ENCODE peak calls at places on chromosomes 11 and 22, in six cellular contexts. One of them, this sample, is unnamed. For H3K4me1, the result is how much of the 10 kb centered on the place peaks cover.

GRCh38 chr11:64242920-64243854 is 2.3 kb downstream of the FKBP2 start:
- DNase-seq in esophagus muscularis mucosa: no peak
- DNase-seq in heart right ventricle: no peak
- DNase-seq in ovary: no peak
- DNase-seq in vagina: no peak
- DNase-seq in mammary epithelial cell: no peak
- DNase-seq in this sample: no peak

GRCh38 chr11:78268516-78269410 is 80.0 kb downstream of the USP35 start:
- DNase-seq in esophagus muscularis mucosa: no peak
- DNase-seq in heart right ventricle: peak
- DNase-seq in ovary: peak
- DNase-seq in vagina: peak
- DNase-seq in mammary epithelial cell: no peak
- DNase-seq in this sample: no peak

GRCh38 chr22:25482868-25483639 is 81.4 kb upstream of the GRK3 start:
- DNase-seq in esophagus muscularis mucosa: no peak
- DNase-seq in heart right ventricle: no peak
- DNase-seq in ovary: no peak
- DNase-seq in vagina: no peak
- DNase-seq in mammary epithelial cell: peak
- DNase-seq in this sample: no peak

GRCh38 chr22:35604671-35605457 is 12.3 kb downstream of the MB start:
- DNase-seq in esophagus muscularis mucosa: no peak
- DNase-seq in heart right ventricle: no peak
- DNase-seq in ovary: no peak
- DNase-seq in vagina: no peak
- DNase-seq in mammary epithelial cell: peak
- DNase-seq in this sample: no peak

GRCh38 chr11:95925011-95925410 is 1.1 kb upstream of the MTMR2 start:
- DNase-seq in esophagus muscularis mucosa: no peak
- DNase-seq in heart right ventricle: no peak
- DNase-seq in ovary: no peak
- DNase-seq in vagina: no peak
- DNase-seq in mammary epithelial cell: peak
- DNase-seq in this sample: no peak

GRCh38 chr11:44759743-44760476 is 33.1 kb downstream of the TSPAN18 start:
- DNase-seq in esophagus muscularis mucosa: no peak
- DNase-seq in heart right ventricle: no peak
- DNase-seq in ovary: no peak
- DNase-seq in vagina: peak
- DNase-seq in mammary epithelial cell: no peak
- DNase-seq in this sample: no peak

GRCh38 chr11:71236836-71237475 is 15.4 kb downstream of the SHANK2 start:
- DNase-seq in esophagus muscularis mucosa: no peak
- DNase-seq in heart right ventricle: no peak
- DNase-seq in ovary: no peak
- DNase-seq in vagina: no peak
- DNase-seq in mammary epithelial cell: no peak
- DNase-seq in this sample: peak

GRCh38 chr11:75474878-75475766 is 42.1 kb upstream of the KLHL35 start:
- DNase-seq in esophagus muscularis mucosa: no peak
- DNase-seq in heart right ventricle: peak
- DNase-seq in ovary: peak
- DNase-seq in vagina: no peak
- DNase-seq in mammary epithelial cell: no peak
- DNase-seq in this sample: no peak

GRCh38 chr11:57566035-57566504 is 1.4 kb downstream of the UBE2L6 start:
- DNase-seq in esophagus muscularis mucosa: no peak
- DNase-seq in heart right ventricle: no peak
- DNase-seq in ovary: no peak
- DNase-seq in vagina: no peak
- DNase-seq in mammary epithelial cell: peak
- DNase-seq in this sample: no peak

GRCh38 chr11:13229675-13230359 is 47.8 kb upstream of the BMAL1 start:
- DNase-seq in esophagus muscularis mucosa: no peak
- DNase-seq in heart right ventricle: no peak
- DNase-seq in ovary: no peak
- DNase-seq in vagina: no peak
- DNase-seq in mammary epithelial cell: no peak
- DNase-seq in this sample: no peak

GRCh38 chr11:64745219-64745522 is 1.2 kb upstream of the RASGRP2 start:
- DNase-seq in esophagus muscularis mucosa: no peak
- DNase-seq in heart right ventricle: peak
- DNase-seq in ovary: peak
- DNase-seq in vagina: no peak
- DNase-seq in mammary epithelial cell: no peak
- DNase-seq in this sample: no peak

GRCh38 chr11:44505591-44506054 is 59.8 kb upstream of the CD82 start:
- DNase-seq in esophagus muscularis mucosa: no peak
- DNase-seq in heart right ventricle: no peak
- DNase-seq in ovary: no peak
- DNase-seq in vagina: no peak
- DNase-seq in mammary epithelial cell: peak
- DNase-seq in this sample: no peak

GRCh38 chr11:57251491-57252104 is 14.5 kb upstream of the APLNR start:
- DNase-seq in esophagus muscularis mucosa: no peak
- DNase-seq in heart right ventricle: peak
- DNase-seq in ovary: no peak
- DNase-seq in vagina: no peak
- DNase-seq in mammary epithelial cell: no peak
- DNase-seq in this sample: no peak

GRCh38 chr11:118842369-118842768 is 41.3 kb upstream of the CXCR5 start:
- DNase-seq in esophagus muscularis mucosa: no peak
- DNase-seq in heart right ventricle: no peak
- DNase-seq in ovary: no peak
- DNase-seq in vagina: no peak
- DNase-seq in mammary epithelial cell: peak
- DNase-seq in this sample: no peak

GRCh38 chr22:29478326-29479276 is 1.4 kb upstream of the NEFH start:
- DNase-seq in esophagus muscularis mucosa: no peak
- DNase-seq in heart right ventricle: no peak
- DNase-seq in ovary: peak
- DNase-seq in vagina: no peak
- DNase-seq in mammary epithelial cell: no peak
- DNase-seq in this sample: no peak

GRCh38 chr22:21025763-21026755 is 6.3 kb downstream of the SLC7A4 start:
- DNase-seq in esophagus muscularis mucosa: no peak
- DNase-seq in heart right ventricle: no peak
- DNase-seq in ovary: no peak
- DNase-seq in vagina: no peak
- DNase-seq in mammary epithelial cell: peak
- DNase-seq in this sample: peak

GRCh38 chr22:21020802-21021429 is 6.0 kb downstream of the P2RX6 start:
- DNase-seq in esophagus muscularis mucosa: no peak
- DNase-seq in heart right ventricle: no peak
- DNase-seq in ovary: no peak
- DNase-seq in vagina: no peak
- DNase-seq in mammary epithelial cell: no peak
- DNase-seq in this sample: no peak

GRCh38 chr22:21025266-21025665 is 7.1 kb downstream of the SLC7A4 start:
- DNase-seq in esophagus muscularis mucosa: no peak
- DNase-seq in heart right ventricle: no peak
- DNase-seq in ovary: no peak
- DNase-seq in vagina: no peak
- DNase-seq in mammary epithelial cell: peak
- DNase-seq in this sample: peak

GRCh38 chr22:21022507-21022906 is 7.5 kb downstream of the P2RX6 start:
- DNase-seq in esophagus muscularis mucosa: no peak
- DNase-seq in heart right ventricle: no peak
- DNase-seq in ovary: no peak
- DNase-seq in vagina: no peak
- DNase-seq in mammary epithelial cell: no peak
- DNase-seq in this sample: no peak

DNA sequence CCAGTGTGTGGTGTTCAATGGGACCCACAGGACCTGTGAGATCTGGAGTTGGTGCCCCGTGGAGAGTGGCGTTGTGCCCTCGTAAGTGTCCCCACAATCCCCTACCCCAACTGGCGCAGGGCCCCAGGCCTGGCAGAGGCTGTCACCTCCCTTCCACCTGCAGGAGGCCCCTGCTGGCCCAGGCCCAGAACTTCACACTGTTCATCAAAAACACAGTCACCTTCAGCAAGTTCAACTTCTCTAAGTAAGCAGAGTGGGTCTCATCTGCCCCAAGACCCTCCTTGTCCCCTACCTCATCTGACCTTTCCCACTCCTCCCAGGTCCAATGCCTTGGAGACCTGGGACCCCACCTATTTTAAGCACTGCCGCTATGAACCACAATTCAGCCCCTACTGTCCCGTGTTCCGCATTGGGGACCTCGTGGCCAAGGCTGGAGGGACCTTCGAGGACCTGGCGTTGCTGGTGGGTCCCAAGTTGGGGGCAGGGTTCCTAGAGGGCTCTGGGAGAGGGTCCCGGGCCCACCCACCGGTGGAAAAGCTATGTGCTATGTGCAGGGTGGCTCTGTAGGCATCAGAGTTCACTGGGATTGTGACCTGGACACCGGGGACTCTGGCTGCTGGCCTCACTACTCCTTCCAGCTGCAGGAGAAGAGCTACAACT is 8.1 kb downstream of the P2RX6 start:
- DNase-seq in esophagus muscularis mucosa: no peak
- DNase-seq in heart right ventricle: no peak
- DNase-seq in ovary: no peak
- DNase-seq in vagina: no peak
- DNase-seq in mammary epithelial cell: no peak
- DNase-seq in this sample: no peak
- TF ChIP-seq CTCF in esophagus muscularis mucosa: no peak
- TF ChIP-seq CTCF in heart right ventricle: no peak
- TF ChIP-seq CTCF in ovary: no peak
- TF ChIP-seq CTCF in vagina: no peak
- TF ChIP-seq CTCF in mammary epithelial cell: peak
- TF ChIP-seq CTCF in this sample: no peak

DNA sequence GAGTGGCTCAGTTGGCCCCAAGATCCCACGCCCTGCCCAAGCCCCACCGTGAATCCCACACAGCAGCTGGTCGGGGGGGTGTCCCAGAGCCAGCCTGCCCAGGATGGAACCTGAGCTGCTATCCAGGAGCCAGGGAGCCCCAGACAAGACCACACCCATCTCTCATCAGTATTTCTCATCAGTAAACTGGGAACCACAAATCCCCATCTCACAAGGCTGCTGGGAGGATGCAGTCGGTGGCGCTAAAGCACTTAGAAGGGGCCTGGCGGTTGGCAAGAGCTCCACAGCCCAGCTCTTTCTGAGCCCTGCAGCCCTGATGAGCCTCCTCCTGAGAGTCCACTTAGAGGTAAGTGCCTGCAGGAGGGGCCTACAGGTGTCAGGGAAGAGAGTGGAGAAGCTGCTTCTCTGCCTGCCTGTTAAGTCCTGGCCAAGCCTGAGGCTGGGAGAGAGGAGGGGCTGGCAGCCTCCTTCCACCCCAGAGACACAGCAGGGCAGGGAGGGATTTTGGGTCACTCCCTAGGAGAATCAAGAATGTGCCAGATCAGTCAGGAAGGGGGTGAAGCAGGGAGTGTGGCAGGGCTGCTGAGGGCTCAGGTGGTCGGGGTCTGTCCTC is 6.1 kb downstream of the FADS3 start:
- DNase-seq in esophagus muscularis mucosa: no peak
- DNase-seq in heart right ventricle: no peak
- DNase-seq in ovary: no peak
- DNase-seq in vagina: no peak
- DNase-seq in mammary epithelial cell: no peak
- DNase-seq in this sample: no peak
- H3K4me1 ChIP-seq in esophagus muscularis mucosa: under half
- H3K4me1 ChIP-seq in heart right ventricle: under half
- H3K4me1 ChIP-seq in ovary: under half
- H3K4me1 ChIP-seq in vagina: under half
- H3K4me1 ChIP-seq in mammary epithelial cell: under half
- H3K4me1 ChIP-seq in this sample: under half

DNA sequence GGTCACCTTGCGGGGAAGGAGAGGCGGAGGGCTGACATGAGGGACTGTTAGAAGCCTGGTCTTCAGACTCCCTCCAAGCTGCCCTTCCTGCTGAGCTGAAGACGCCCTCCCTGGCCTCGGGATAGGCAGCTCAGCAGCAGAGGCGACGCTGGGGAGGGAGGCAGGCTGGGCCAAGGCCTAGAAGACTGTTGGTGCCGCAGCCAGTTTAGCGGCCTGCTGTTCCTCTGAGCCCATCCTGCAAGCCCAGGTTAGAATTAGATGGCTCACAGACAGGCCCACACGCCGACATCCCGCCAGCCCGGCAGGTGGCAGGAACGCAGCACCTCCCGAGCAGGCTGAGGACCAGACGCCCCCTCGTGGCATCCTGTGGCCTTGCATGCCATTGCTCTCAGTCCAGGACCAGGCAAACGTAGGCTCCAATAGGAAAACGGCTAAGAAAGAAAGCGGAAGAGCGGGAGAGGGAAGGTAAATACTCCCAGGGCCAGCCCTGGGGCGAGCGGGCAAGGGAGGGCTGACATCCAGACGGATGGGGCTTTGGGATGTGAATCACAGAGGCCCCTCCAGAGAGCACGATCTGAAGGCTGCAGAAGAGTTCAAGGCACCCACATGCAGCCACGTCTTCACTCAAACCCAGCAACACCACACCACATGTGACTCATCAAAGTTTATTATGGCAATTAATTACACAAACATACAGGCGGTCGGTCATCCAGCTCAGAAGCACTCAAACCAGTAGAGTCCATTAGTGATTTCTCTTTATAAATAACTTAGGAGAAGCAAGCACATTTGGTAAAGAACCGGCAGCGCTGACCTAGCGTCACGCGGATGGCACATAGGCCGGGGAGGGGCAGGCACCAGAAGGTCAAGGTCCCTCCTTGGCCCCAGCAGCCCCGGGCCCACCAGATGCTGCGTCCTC is 27.6 kb downstream of the CD5 start:
- DNase-seq in esophagus muscularis mucosa: peak
- DNase-seq in heart right ventricle: peak
- DNase-seq in ovary: peak
- DNase-seq in vagina: no peak
- DNase-seq in mammary epithelial cell: peak
- DNase-seq in this sample: peak
- H3K4me3 ChIP-seq in esophagus muscularis mucosa: peak
- H3K4me3 ChIP-seq in heart right ventricle: no peak
- H3K4me3 ChIP-seq in ovary: peak
- H3K4me3 ChIP-seq in vagina: peak
- H3K4me3 ChIP-seq in mammary epithelial cell: no peak
- H3K4me3 ChIP-seq in this sample: no peak

DNA sequence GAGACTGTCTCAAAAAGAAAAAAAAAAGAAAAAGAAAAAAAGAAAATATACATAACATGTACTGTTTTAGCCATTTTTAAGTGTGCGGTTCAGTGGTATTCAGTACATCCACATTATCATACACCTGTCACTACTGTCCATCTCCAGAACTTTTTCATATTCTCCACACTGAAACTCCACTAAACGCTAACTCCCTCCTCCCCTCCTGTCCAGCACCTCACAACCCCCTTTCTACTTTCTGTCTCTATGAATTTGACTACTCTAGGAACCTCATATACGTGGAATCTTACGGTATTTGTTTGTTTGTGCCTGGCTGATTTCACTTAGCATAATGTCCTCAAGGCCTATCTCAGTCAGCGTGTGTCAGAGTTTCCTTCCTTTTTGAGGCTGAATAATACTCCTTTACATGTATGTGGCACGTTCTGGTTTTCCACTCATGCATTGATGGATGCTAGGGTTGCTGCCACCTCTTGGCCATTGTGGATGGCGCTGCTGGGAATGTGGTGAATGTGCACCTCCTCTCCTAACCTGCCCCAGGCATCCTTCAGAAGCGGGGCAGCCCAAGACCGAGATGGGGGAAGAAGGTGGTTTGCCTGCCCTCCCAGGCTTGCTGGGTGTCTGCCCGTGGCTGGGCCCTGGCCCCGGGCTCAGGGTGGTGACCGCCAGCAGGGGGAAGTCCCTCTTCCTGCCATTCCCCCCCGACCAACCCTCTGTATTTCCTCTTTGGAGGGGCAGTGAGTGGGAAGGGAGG is 60.5 kb downstream of the BCR start:
- DNase-seq in esophagus muscularis mucosa: no peak
- DNase-seq in heart right ventricle: no peak
- DNase-seq in ovary: no peak
- DNase-seq in vagina: no peak
- DNase-seq in mammary epithelial cell: peak
- DNase-seq in this sample: no peak
- TF ChIP-seq CTCF in esophagus muscularis mucosa: peak
- TF ChIP-seq CTCF in heart right ventricle: peak
- TF ChIP-seq CTCF in ovary: no peak
- TF ChIP-seq CTCF in vagina: no peak
- TF ChIP-seq CTCF in mammary epithelial cell: peak
- TF ChIP-seq CTCF in this sample: peak